ENCODE peak calls at places on chromosomes 12 and 14, in nine cellular contexts. One of them, this sample, is unnamed.

GRCh38 chr12:100799770-100800169 is 5.2 kb downstream of the ANO4 start:
- DNase-seq in NCI-H1417: no peak
- DNase-seq in glutamatergic neuron: no peak
- DNase-seq in pancreas: no peak
- DNase-seq in activated naive CD4-positive, alpha-beta T cell: no peak
- DNase-seq in effector CD4-positive, alpha-beta T cell: no peak
- DNase-seq in stimulated activated CD4-positive, alpha-beta T cell treated with anti-CD3 and anti-CD28 coated beads, Interleukin-2, amount 100 ng/mL, for 48 hours: no peak
- DNase-seq in CD8-positive, alpha-beta T cell: no peak
- DNase-seq in NCI-H2029 treated with DMSO at 0.1 percent for 48 hours: no peak
- DNase-seq in this sample: no peak

GRCh38 chr12:121578230-121579189 is 2.3 kb downstream of the KDM2B start:
- DNase-seq in NCI-H2029 treated with DMSO at 0.1 percent for 48 hours: no peak
- DNase-seq in stimulated activated CD4-positive, alpha-beta T cell treated with anti-CD3 and anti-CD28 coated beads, Interleukin-2, amount 100 ng/mL, for 48 hours: no peak
- DNase-seq in activated naive CD4-positive, alpha-beta T cell: peak
- DNase-seq in effector CD4-positive, alpha-beta T cell: no peak
- DNase-seq in glutamatergic neuron: peak
- DNase-seq in pancreas: peak
- DNase-seq in CD8-positive, alpha-beta T cell: no peak
- DNase-seq in NCI-H1417: peak
- DNase-seq in this sample: no peak

GRCh38 chr14:67514650-67515385 is 18.3 kb upstream of the PLEKHH1 start:
- DNase-seq in effector CD4-positive, alpha-beta T cell: peak
- DNase-seq in activated naive CD4-positive, alpha-beta T cell: peak
- DNase-seq in glutamatergic neuron: peak
- DNase-seq in NCI-H1417: peak
- DNase-seq in NCI-H2029 treated with DMSO at 0.1 percent for 48 hours: no peak
- DNase-seq in CD8-positive, alpha-beta T cell: no peak
- DNase-seq in stimulated activated CD4-positive, alpha-beta T cell treated with anti-CD3 and anti-CD28 coated beads, Interleukin-2, amount 100 ng/mL, for 48 hours: no peak
- DNase-seq in pancreas: peak
- DNase-seq in this sample: peak

GRCh38 chr14:59268011-59268410 is 79.5 kb downstream of the DAAM1 start:
- DNase-seq in activated naive CD4-positive, alpha-beta T cell: no peak
- DNase-seq in stimulated activated CD4-positive, alpha-beta T cell treated with anti-CD3 and anti-CD28 coated beads, Interleukin-2, amount 100 ng/mL, for 48 hours: no peak
- DNase-seq in effector CD4-positive, alpha-beta T cell: no peak
- DNase-seq in CD8-positive, alpha-beta T cell: no peak
- DNase-seq in NCI-H1417: no peak
- DNase-seq in pancreas: no peak
- DNase-seq in glutamatergic neuron: no peak
- DNase-seq in NCI-H2029 treated with DMSO at 0.1 percent for 48 hours: no peak
- DNase-seq in this sample: no peak

GRCh38 chr12:57837779-57838562 is 8.6 kb downstream of the CTDSP2 start:
- DNase-seq in stimulated activated CD4-positive, alpha-beta T cell treated with anti-CD3 and anti-CD28 coated beads, Interleukin-2, amount 100 ng/mL, for 48 hours: no peak
- DNase-seq in glutamatergic neuron: no peak
- DNase-seq in activated naive CD4-positive, alpha-beta T cell: no peak
- DNase-seq in pancreas: no peak
- DNase-seq in CD8-positive, alpha-beta T cell: no peak
- DNase-seq in NCI-H1417: no peak
- DNase-seq in NCI-H2029 treated with DMSO at 0.1 percent for 48 hours: peak
- DNase-seq in effector CD4-positive, alpha-beta T cell: no peak
- DNase-seq in this sample: no peak

GRCh38 chr12:62481843-62482540 is 15.4 kb downstream of the MON2 start:
- DNase-seq in stimulated activated CD4-positive, alpha-beta T cell treated with anti-CD3 and anti-CD28 coated beads, Interleukin-2, amount 100 ng/mL, for 48 hours: no peak
- DNase-seq in pancreas: no peak
- DNase-seq in NCI-H2029 treated with DMSO at 0.1 percent for 48 hours: no peak
- DNase-seq in NCI-H1417: no peak
- DNase-seq in activated naive CD4-positive, alpha-beta T cell: no peak
- DNase-seq in effector CD4-positive, alpha-beta T cell: no peak
- DNase-seq in CD8-positive, alpha-beta T cell: no peak
- DNase-seq in glutamatergic neuron: no peak
- DNase-seq in this sample: no peak

GRCh38 chr12:120640840-120641833 is 711 bp downstream of the CABP1 start:
- DNase-seq in stimulated activated CD4-positive, alpha-beta T cell treated with anti-CD3 and anti-CD28 coated beads, Interleukin-2, amount 100 ng/mL, for 48 hours: peak
- DNase-seq in NCI-H2029 treated with DMSO at 0.1 percent for 48 hours: no peak
- DNase-seq in NCI-H1417: peak
- DNase-seq in pancreas: peak
- DNase-seq in glutamatergic neuron: peak
- DNase-seq in effector CD4-positive, alpha-beta T cell: peak
- DNase-seq in CD8-positive, alpha-beta T cell: no peak
- DNase-seq in activated naive CD4-positive, alpha-beta T cell: peak
- DNase-seq in this sample: peak

GRCh38 chr14:42779024-42779423 is 1172.3 kb downstream of the LRFN5 start:
- DNase-seq in activated naive CD4-positive, alpha-beta T cell: no peak
- DNase-seq in NCI-H2029 treated with DMSO at 0.1 percent for 48 hours: no peak
- DNase-seq in NCI-H1417: no peak
- DNase-seq in glutamatergic neuron: no peak
- DNase-seq in CD8-positive, alpha-beta T cell: no peak
- DNase-seq in effector CD4-positive, alpha-beta T cell: no peak
- DNase-seq in stimulated activated CD4-positive, alpha-beta T cell treated with anti-CD3 and anti-CD28 coated beads, Interleukin-2, amount 100 ng/mL, for 48 hours: no peak
- DNase-seq in pancreas: no peak
- DNase-seq in this sample: no peak

GRCh38 chr12:15897433-15897832 is 13.7 kb upstream of the DERA start:
- DNase-seq in effector CD4-positive, alpha-beta T cell: no peak
- DNase-seq in NCI-H1417: no peak
- DNase-seq in CD8-positive, alpha-beta T cell: no peak
- DNase-seq in pancreas: no peak
- DNase-seq in stimulated activated CD4-positive, alpha-beta T cell treated with anti-CD3 and anti-CD28 coated beads, Interleukin-2, amount 100 ng/mL, for 48 hours: no peak
- DNase-seq in activated naive CD4-positive, alpha-beta T cell: no peak
- DNase-seq in NCI-H2029 treated with DMSO at 0.1 percent for 48 hours: no peak
- DNase-seq in glutamatergic neuron: no peak
- DNase-seq in this sample: no peak

GRCh38 chr12:67456281-67456918 is 187.2 kb downstream of the CAND1 start:
- DNase-seq in NCI-H2029 treated with DMSO at 0.1 percent for 48 hours: peak
- DNase-seq in CD8-positive, alpha-beta T cell: no peak
- DNase-seq in glutamatergic neuron: no peak
- DNase-seq in pancreas: no peak
- DNase-seq in stimulated activated CD4-positive, alpha-beta T cell treated with anti-CD3 and anti-CD28 coated beads, Interleukin-2, amount 100 ng/mL, for 48 hours: no peak
- DNase-seq in effector CD4-positive, alpha-beta T cell: no peak
- DNase-seq in NCI-H1417: no peak
- DNase-seq in activated naive CD4-positive, alpha-beta T cell: no peak
- DNase-seq in this sample: no peak

GRCh38 chr12:1273051-1273450 is 282.0 kb downstream of the ERC1 start:
- DNase-seq in effector CD4-positive, alpha-beta T cell: no peak
- DNase-seq in glutamatergic neuron: no peak
- DNase-seq in activated naive CD4-positive, alpha-beta T cell: no peak
- DNase-seq in stimulated activated CD4-positive, alpha-beta T cell treated with anti-CD3 and anti-CD28 coated beads, Interleukin-2, amount 100 ng/mL, for 48 hours: no peak
- DNase-seq in CD8-positive, alpha-beta T cell: no peak
- DNase-seq in NCI-H1417: no peak
- DNase-seq in NCI-H2029 treated with DMSO at 0.1 percent for 48 hours: no peak
- DNase-seq in pancreas: no peak
- DNase-seq in this sample: no peak

GRCh38 chr12:98763656-98764055 is 118.6 kb downstream of the APAF1 start:
- DNase-seq in effector CD4-positive, alpha-beta T cell: no peak
- DNase-seq in NCI-H2029 treated with DMSO at 0.1 percent for 48 hours: no peak
- DNase-seq in NCI-H1417: no peak
- DNase-seq in activated naive CD4-positive, alpha-beta T cell: no peak
- DNase-seq in CD8-positive, alpha-beta T cell: no peak
- DNase-seq in pancreas: no peak
- DNase-seq in glutamatergic neuron: no peak
- DNase-seq in stimulated activated CD4-positive, alpha-beta T cell treated with anti-CD3 and anti-CD28 coated beads, Interleukin-2, amount 100 ng/mL, for 48 hours: no peak
- DNase-seq in this sample: no peak

GRCh38 chr12:102847131-102847530 is 69.9 kb downstream of the PAH start:
- DNase-seq in activated naive CD4-positive, alpha-beta T cell: no peak
- DNase-seq in stimulated activated CD4-positive, alpha-beta T cell treated with anti-CD3 and anti-CD28 coated beads, Interleukin-2, amount 100 ng/mL, for 48 hours: no peak
- DNase-seq in effector CD4-positive, alpha-beta T cell: no peak
- DNase-seq in glutamatergic neuron: no peak
- DNase-seq in pancreas: no peak
- DNase-seq in NCI-H1417: no peak
- DNase-seq in NCI-H2029 treated with DMSO at 0.1 percent for 48 hours: no peak
- DNase-seq in CD8-positive, alpha-beta T cell: no peak
- DNase-seq in this sample: no peak

GRCh38 chr12:95545731-95546490 is 5.4 kb downstream of the USP44 start:
- DNase-seq in pancreas: no peak
- DNase-seq in CD8-positive, alpha-beta T cell: no peak
- DNase-seq in NCI-H1417: peak
- DNase-seq in glutamatergic neuron: no peak
- DNase-seq in effector CD4-positive, alpha-beta T cell: no peak
- DNase-seq in NCI-H2029 treated with DMSO at 0.1 percent for 48 hours: peak
- DNase-seq in activated naive CD4-positive, alpha-beta T cell: no peak
- DNase-seq in stimulated activated CD4-positive, alpha-beta T cell treated with anti-CD3 and anti-CD28 coated beads, Interleukin-2, amount 100 ng/mL, for 48 hours: no peak
- DNase-seq in this sample: no peak